ENCODE peak calls at places on chromosomes 5 and 9, in seven cellular contexts. F is endothelial cell; W is left ventricle myocardium inferior; I is transverse colon; P is K562; R is cerebellar cortex; K is stimulated activated CD8-positive, alpha-beta memory T cell treated with anti-CD3 and anti-CD28 coated beads, Interleukin-15, amount 100 ng/mL, for 4 hours. J is an unnamed sample.

GRCh38 chr5:15234366-15234765 is 265.6 kb upstream of the FBXL7 start:
- DNase-seq in K (no peak), P (no peak), R (no peak), I (no peak), W (no peak), F (no peak), J (no peak)

GRCh38 chr5:103669615-103670014 is 107.0 kb upstream of the NUDT12 start:
- DNase-seq in R (no peak), I (no peak), F (no peak), K (no peak), W (no peak), P (no peak), J (no peak)

GRCh38 chr9:42852133-42852532 is 668.7 kb downstream of the SPATA31A6 start:
- DNase-seq in F (peak; percentile 49), W (no peak), I (no peak), K (no peak), P (peak; percentile 29), R (peak; percentile 58), J (peak; percentile 83)

GRCh38 chr5:15168397-15168796 is 296.8 kb upstream of the ANKH start:
- DNase-seq in W (no peak), P (no peak), F (no peak), R (no peak), I (no peak), K (no peak), J (no peak)

GRCh38 chr5:42908086-42908485 is 96.4 kb upstream of the SELENOP start:
- DNase-seq in W (no peak), F (no peak), I (no peak), R (no peak), K (no peak), P (no peak), J (no peak)

GRCh38 chr5:41924872-41925554 is at the start of gene FBXO4:
- DNase-seq in K (peak; percentile 72), I (peak; percentile 88), F (peak; percentile 77), W (peak; percentile 89), P (peak; percentile 95), R (peak; percentile 77), J (peak; percentile 78)

GRCh38 chr9:127662617-127663016 is 44.2 kb upstream of the CFAP157 start:
- DNase-seq in P (no peak), F (no peak), R (no peak), I (no peak), K (no peak), W (no peak), J (no peak)

GRCh38 chr9:129421371-129421770 is 199.5 kb downstream of the C9orf50 start:
- DNase-seq in F (no peak), K (no peak), R (no peak), P (no peak), I (no peak), W (no peak), J (no peak)

GRCh38 chr9:96209407-96210031 is 92.5 kb downstream of the HSD17B3 start:
- DNase-seq in K (no peak), F (no peak), W (no peak), I (no peak), P (no peak), R (no peak), J (no peak)

GRCh38 chr5:165981721-165982120 is 2309.7 kb upstream of the WWC1 start:
- DNase-seq in F (no peak), I (no peak), P (no peak), R (no peak), W (no peak), K (no peak), J (peak; percentile 52)

GRCh38 chr9:89183146-89183545 is 4.5 kb upstream of the SHC3 start:
- DNase-seq in R (no peak), K (no peak), P (no peak), I (no peak), F (no peak), W (no peak), J (no peak)

GRCh38 chr9:79734989-79735779 is 163.4 kb downstream of the TLE4 start:
- DNase-seq in F (no peak), K (no peak), I (no peak), W (no peak), P (no peak), R (no peak), J (no peak)

GRCh38 chr5:43190755-43191603 is 1.0 kb upstream of the NIM1K start:
- DNase-seq in K (no peak), W (no peak), I (no peak), R (peak; percentile 18), P (no peak), F (peak; percentile 12), J (no peak)

GRCh38 chr5:180802325-180803180 is at the start of gene MGAT1:
- DNase-seq in I (peak; percentile 89), R (no peak), P (peak; percentile 85), K (peak; percentile 52), W (peak; percentile 92), F (peak; percentile 90), J (peak; percentile 86)

GRCh38 chr5:82597437-82597836 is 319.3 kb upstream of the RPS23 start:
- DNase-seq in R (peak; percentile 11), I (no peak), F (no peak), K (no peak), P (peak; percentile 13), W (no peak), J (no peak)

GRCh38 chr5:527646-528591 is 3.7 kb upstream of the SLC9A3 start:
- DNase-seq in P (no peak), F (peak; percentile 61), K (no peak), W (no peak), I (no peak), R (no peak), J (peak; percentile 36)

GRCh38 chr5:33403187-33403586 is 37.6 kb upstream of the TARS1 start:
- DNase-seq in I (no peak), P (no peak), K (no peak), F (no peak), R (no peak), W (no peak), J (no peak)

GRCh38 chr5:54547711-54548250 is 30.2 kb downstream of the SNX18 start:
- DNase-seq in F (no peak), W (peak; percentile 41), R (no peak), K (no peak), I (peak; percentile 53), P (no peak), J (no peak)

GRCh38 chr9:32550046-32550608 is 2.0 kb upstream of the SMIM27 start:
- DNase-seq in P (peak; percentile 19), R (peak; percentile 36), K (no peak), F (no peak), I (no peak), W (no peak), J (no peak)

GRCh38 chr5:169417676-169418075 is 116.7 kb upstream of the SLIT3 start:
- DNase-seq in I (no peak), K (no peak), P (no peak), W (no peak), F (no peak), R (peak; percentile 65), J (no peak)

GRCh38 chr5:1429066-1429465 is 16.2 kb downstream of the SLC6A3 start:
- DNase-seq in R (no peak), W (no peak), I (no peak), K (no peak), F (no peak), P (no peak), J (no peak)

GRCh38 chr5:170059221-170059620 is 46.5 kb upstream of the FOXI1 start:
- DNase-seq in W (no peak), P (no peak), K (no peak), R (no peak), I (no peak), F (no peak), J (no peak)

GRCh38 chr5:135240283-135240633 is 158.8 kb downstream of the MACROH2A1 start:
- DNase-seq in R (no peak), W (no peak), P (no peak), F (no peak), K (no peak), I (no peak), J (no peak)

GRCh38 chr5:76199321-76200318 is 116.4 kb downstream of the SV2C start:
- DNase-seq in F (peak; percentile 26), R (no peak), W (no peak), K (no peak), I (no peak), P (no peak), J (no peak)

GRCh38 chr5:132019337-132019736 is 7.9 kb upstream of the ACSL6 start:
- DNase-seq in I (peak; percentile 1), W (no peak), R (no peak), K (no peak), F (no peak), P (no peak), J (peak; percentile 3)

GRCh38 chr9:4547016-4547415 is 56.7 kb downstream of the SLC1A1 start:
- DNase-seq in K (no peak), P (no peak), F (no peak), I (no peak), W (no peak), R (no peak), J (no peak)

GRCh38 chr9:70921126-70921525 is 200.3 kb downstream of the TRPM3 start:
- DNase-seq in R (no peak), P (no peak), W (no peak), I (no peak), F (no peak), K (no peak), J (no peak)